ENCODE peak calls at places on chromosomes 7 and 10, in five cellular contexts. O is T-helper 2 cell; E is stimulated activated CD8-positive, alpha-beta memory T cell treated with anti-CD3 and anti-CD28 coated beads, Interleukin-15, amount 100 ng/mL, for 1 hour; I is H54; S is EL. T is an unnamed sample.

GRCh38 chr7:38831262-38831661 is 77.7 kb downstream of the VPS41 start:
- DNase-seq in O (no peak), E (no peak), I (no peak), S (peak), T (no peak)

GRCh38 chr7:152354061-152354460 is 81.7 kb downstream of the KMT2C start:
- DNase-seq in O (no peak), E (no peak), I (no peak), S (peak), T (no peak)

GRCh38 chr7:44463169-44463808 is 27.2 kb downstream of the NUDCD3 start:
- DNase-seq in O (peak), E (no peak), I (no peak), S (peak), T (no peak)

GRCh38 chr7:38736135-38736534 is 105.0 kb upstream of the AMPH start:
- DNase-seq in O (no peak), E (no peak), I (no peak), S (no peak), T (no peak)

GRCh38 chr10:14185501-14186045 is 145.2 kb downstream of the FRMD4A start:
- DNase-seq in O (peak), E (no peak), I (peak), S (peak), T (no peak)

GRCh38 chr10:30993155-30993554 is 38.5 kb downstream of the ZNF438 start:
- DNase-seq in O (no peak), E (no peak), I (no peak), S (no peak), T (no peak)

GRCh38 chr10:116589911-116590310 is 848 bp upstream of the PNLIPRP1 start:
- DNase-seq in O (no peak), E (no peak), I (no peak), S (no peak), T (no peak)

GRCh38 chr10:15385552-15386455 is 14.7 kb upstream of the FAM171A1 start:
- DNase-seq in O (no peak), E (no peak), I (no peak), S (no peak), T (peak)

GRCh38 chr7:22860784-22861482 is 38.3 kb upstream of the TOMM7 start:
- DNase-seq in O (peak), E (no peak), I (no peak), S (no peak), T (no peak)

GRCh38 chr10:124005091-124005490 is 88.3 kb downstream of the CHST15 start:
- DNase-seq in O (no peak), E (no peak), I (no peak), S (no peak), T (no peak)

GRCh38 chr10:15539262-15539661 is 168.2 kb upstream of the FAM171A1 start:
- DNase-seq in O (no peak), E (no peak), I (no peak), S (no peak), T (no peak)

GRCh38 chr7:47758546-47758945 is 176.6 kb upstream of the TNS3 start:
- DNase-seq in O (no peak), E (no peak), I (no peak), S (peak), T (no peak)

GRCh38 chr10:91350651-91351081 is 59.5 kb upstream of the HECTD2 start:
- DNase-seq in O (no peak), E (no peak), I (no peak), S (no peak), T (no peak)

GRCh38 chr10:107747851-107748250 is 583.3 kb upstream of the SORCS1 start:
- DNase-seq in O (no peak), E (no peak), I (no peak), S (no peak), T (no peak)

T was measured in vagina.